ENCODE peak calls at places on chromosomes 13 and 19, in four cellular contexts. B is activated naive CD4-positive, alpha-beta T cell; T is stomach; M is AG08396. F is an unnamed sample.

GRCh38 chr13:104015646-104016396 is 949.6 kb upstream of the SLC10A2 start:
- DNase-seq in B (no peak), T (no peak), M (no peak), F (no peak)

GRCh38 chr19:21698215-21698614 is 69.2 kb downstream of the ZNF100 start:
- DNase-seq in B (no peak), T (no peak), M (no peak), F (no peak)

GRCh38 chr13:47211106-47211505 is 314.3 kb upstream of the HTR2A start:
- DNase-seq in B (no peak), T (no peak), M (no peak), F (no peak)

GRCh38 chr13:113969973-113970611 is 3.8 kb downstream of the C13orf46 start:
- DNase-seq in B (no peak), T (peak; percentile 94), M (no peak), F (peak; percentile 71)

GRCh38 chr19:13850910-13851753 is 25.8 kb upstream of the NANOS3 start:
- DNase-seq in B (no peak), T (peak; percentile 83), M (peak; percentile 87), F (peak; percentile 79)

GRCh38 chr13:96982672-96983071 is 11.6 kb downstream of the OXGR1 start:
- DNase-seq in B (no peak), T (no peak), M (no peak), F (no peak)

GRCh38 chr13:101875717-101876393 is 423.4 kb downstream of the ITGBL1 start:
- DNase-seq in B (no peak), T (no peak), M (peak; percentile 13), F (no peak)

GRCh38 chr13:58165617-58166016 is 534.1 kb downstream of the PCDH17 start:
- DNase-seq in B (no peak), T (no peak), M (no peak), F (no peak)

GRCh38 chr19:10603873-10604459 is 16.9 kb upstream of the AP1M2 start:
- DNase-seq in B (no peak), T (peak; percentile 38), M (no peak), F (peak; percentile 17)

GRCh38 chr13:58680115-58680514 is 1048.6 kb downstream of the PCDH17 start:
- DNase-seq in B (no peak), T (no peak), M (no peak), F (no peak)

GRCh38 chr19:50242586-50242985 is 39.2 kb downstream of the MYH14 start:
- DNase-seq in B (no peak), T (no peak), M (no peak), F (no peak)

GRCh38 chr13:86974995-86975328 is 696.2 kb upstream of the SLITRK5 start:
- DNase-seq in B (no peak), T (no peak), M (no peak), F (no peak)

GRCh38 chr19:50214699-50215543 is 11.5 kb downstream of the MYH14 start:
- DNase-seq in B (no peak), T (peak; percentile 93), M (no peak), F (peak; percentile 89)

GRCh38 chr13:95438297-95438696 is 114.2 kb upstream of the CLDN10 start:
- DNase-seq in B (no peak), T (no peak), M (no peak), F (no peak)